ENCODE peak calls at places on chromosome 21, in nine cellular contexts. F is psoas muscle, C is mammary epithelial cell, O is fibroblast of mammary gland, A is HFF-Myc, R is endothelial cell, S is GM06990, N is RWPE1, W is mesothelial cell of epicardium. Z is an unnamed sample.

GRCh38 chr21:35368326-35368725 is 319.2 kb upstream of the RUNX1 start:
- DNase-seq in F (no peak), R (no peak), O (no peak), N (no peak), C (peak), A (no peak), W (no peak), S (no peak), Z (no peak)

GRCh38 chr21:33644383-33645074 is 2.2 kb downstream of the ITSN1 start:
- DNase-seq in A (no peak), F (no peak), S (no peak), N (peak), O (peak), C (no peak), W (no peak), R (no peak), Z (no peak)

GRCh38 chr21:27739187-27739586 is 772.3 kb upstream of the ADAMTS5 start:
- DNase-seq in O (no peak), A (no peak), C (no peak), F (no peak), N (no peak), S (no peak), W (no peak), R (no peak), Z (no peak)

GRCh38 chr21:36079671-36080070 is 9.8 kb downstream of the CBR1 start:
- DNase-seq in A (no peak), R (no peak), W (no peak), F (no peak), C (no peak), N (no peak), S (no peak), O (no peak), Z (no peak)

GRCh38 chr21:46355161-46356004 is 31.4 kb downstream of the PCNT start:
- DNase-seq in N (no peak), C (no peak), F (peak), A (no peak), R (no peak), S (no peak), O (no peak), W (no peak), Z (no peak)

GRCh38 chr21:35088235-35088865 is 39.2 kb upstream of the RUNX1 start:
- DNase-seq in O (no peak), F (no peak), A (no peak), N (no peak), S (no peak), R (no peak), C (no peak), W (no peak), Z (no peak)

GRCh38 chr21:16002872-16003466 is 273.2 kb downstream of the USP25 start:
- DNase-seq in A (peak), O (peak), W (no peak), C (no peak), N (peak), R (no peak), F (no peak), S (no peak), Z (no peak)

GRCh38 chr21:33769057-33769456 is 126.8 kb downstream of the ITSN1 start:
- DNase-seq in A (no peak), R (no peak), S (no peak), C (no peak), N (no peak), F (no peak), W (no peak), O (no peak), Z (no peak)

GRCh38 chr21:39238275-39238674 is 55.0 kb upstream of the PSMG1 start:
- DNase-seq in N (no peak), S (no peak), O (no peak), C (no peak), R (no peak), F (no peak), A (no peak), W (no peak), Z (no peak)

GRCh38 chr21:45871616-45872236 is 109.8 kb upstream of the COL6A1 start:
- DNase-seq in W (no peak), R (no peak), F (peak), S (no peak), N (no peak), C (no peak), A (no peak), O (no peak), Z (no peak)

GRCh38 chr21:26570203-26570602 is 2.9 kb downstream of the CYYR1 start:
- DNase-seq in S (no peak), O (no peak), W (no peak), R (peak), F (no peak), N (no peak), A (no peak), C (no peak), Z (no peak)

GRCh38 chr21:46078322-46078981 is 19.5 kb upstream of the COL6A2 start:
- DNase-seq in N (no peak), W (no peak), O (peak), R (no peak), A (no peak), S (no peak), C (no peak), F (peak), Z (no peak)

GRCh38 chr21:34022557-34023335 is 50.6 kb upstream of the MRPS6 start:
- DNase-seq in W (no peak), R (no peak), O (no peak), C (no peak), F (no peak), S (peak), A (no peak), N (no peak), Z (no peak)

GRCh38 chr21:33286076-33286475 is 19.9 kb downstream of the IL10RB start:
- DNase-seq in O (no peak), F (no peak), C (no peak), S (no peak), N (no peak), A (no peak), R (no peak), W (no peak), Z (no peak)

GRCh38 chr21:39511102-39511501 is 59.3 kb downstream of the SH3BGR start:
- DNase-seq in W (no peak), N (no peak), R (no peak), F (no peak), C (no peak), O (no peak), A (no peak), S (no peak), Z (no peak)

GRCh38 chr21:22019766-22020165 is 1021.6 kb downstream of the NCAM2 start:
- DNase-seq in A (no peak), N (no peak), O (no peak), W (no peak), F (no peak), C (no peak), R (no peak), S (no peak), Z (no peak)

GRCh38 chr21:26845066-26845749 is at the start of gene ADAMTS1:
- DNase-seq in W (peak), N (peak), R (peak), F (peak), A (no peak), C (peak), S (no peak), O (peak), Z (peak)

DNA sequence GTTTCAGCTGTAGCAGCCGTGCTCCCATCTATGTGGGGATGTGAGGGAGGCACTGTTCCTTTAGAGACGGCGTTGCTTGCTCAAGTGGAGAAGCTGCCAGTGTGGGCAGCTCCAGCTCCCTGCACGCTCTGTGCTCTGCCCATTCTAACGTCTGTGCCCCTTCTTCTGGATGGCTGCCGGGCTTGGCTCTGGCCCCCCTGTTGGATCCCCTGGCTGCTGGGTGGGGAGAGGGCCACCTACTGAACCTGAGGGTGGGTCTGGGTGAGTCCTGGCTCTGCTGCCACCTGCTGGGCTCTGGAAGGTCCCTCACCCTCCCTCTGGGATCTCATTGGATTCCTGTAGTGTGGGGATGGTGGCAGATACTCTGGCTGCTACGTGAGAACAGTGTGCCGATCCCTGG is 5.0 kb downstream of the PFKL start:
- DNase-seq in W (peak), O (peak), S (no peak), C (no peak), R (peak), F (no peak), A (no peak), N (peak), Z (peak)
- TF ChIP-seq CTCF in W (peak), O (peak), S (peak), C (peak), R (peak), F (peak), A (peak), N (peak), Z (peak)

GRCh38 chr21:37460196-37460595 is 93.6 kb downstream of the DYRK1A start:
- DNase-seq in C (no peak), S (no peak), W (no peak), F (no peak), O (no peak), A (no peak), N (no peak), R (peak), Z (peak)

GRCh38 chr21:37462087-37462861 is 95.7 kb downstream of the DYRK1A start:
- DNase-seq in N (no peak), A (no peak), F (no peak), O (no peak), C (no peak), R (no peak), W (no peak), S (no peak), Z (no peak)

GRCh38 chr21:37461494-37461893 is 94.9 kb downstream of the DYRK1A start:
- DNase-seq in N (no peak), S (no peak), F (no peak), A (no peak), W (no peak), C (no peak), O (no peak), R (no peak), Z (no peak)

GRCh38 chr21:37459575-37459974 is 93.0 kb downstream of the DYRK1A start:
- DNase-seq in S (no peak), R (no peak), O (peak), A (no peak), C (no peak), F (no peak), N (peak), W (no peak), Z (no peak)

DNA sequence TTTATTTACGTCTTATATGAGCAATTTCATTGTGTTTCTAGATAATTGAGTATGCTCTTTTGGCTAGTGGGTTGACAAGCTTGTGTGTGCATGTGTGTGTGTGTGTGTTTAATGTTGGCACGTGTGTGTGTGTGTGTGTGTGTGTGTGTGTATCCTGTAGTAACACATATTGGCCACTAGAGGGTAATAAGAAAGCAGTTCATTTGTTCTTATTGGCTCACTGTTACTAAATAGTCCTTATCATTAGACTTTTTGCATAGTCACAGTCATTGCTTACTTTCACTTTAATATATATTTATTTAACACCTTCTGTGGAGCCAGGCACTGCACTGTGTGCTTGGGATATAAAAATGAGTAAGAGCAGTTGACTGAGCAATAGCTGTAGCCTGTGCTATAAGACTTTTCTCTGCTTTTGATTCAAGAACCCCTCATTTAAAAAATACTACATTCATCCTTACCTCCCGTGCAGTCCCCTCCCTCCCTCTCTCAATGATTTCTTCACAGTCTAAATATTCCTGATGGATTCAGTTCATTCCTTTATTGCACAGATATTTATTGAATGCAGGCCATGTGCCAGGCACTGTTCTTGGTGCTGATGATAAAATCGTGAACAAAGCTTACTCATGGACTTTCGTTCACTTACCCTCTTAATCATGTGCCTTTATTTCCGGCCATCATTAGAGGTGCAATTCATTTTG is 96.7 kb downstream of the DYRK1A start:
- DNase-seq in F (no peak), S (peak), A (peak), C (peak), W (no peak), N (peak), R (no peak), O (peak), Z (no peak)
- TF ChIP-seq CTCF in F (peak), S (peak), A (peak), C (peak), W (peak), N (peak), R (peak), O (peak), Z (peak)

DNA sequence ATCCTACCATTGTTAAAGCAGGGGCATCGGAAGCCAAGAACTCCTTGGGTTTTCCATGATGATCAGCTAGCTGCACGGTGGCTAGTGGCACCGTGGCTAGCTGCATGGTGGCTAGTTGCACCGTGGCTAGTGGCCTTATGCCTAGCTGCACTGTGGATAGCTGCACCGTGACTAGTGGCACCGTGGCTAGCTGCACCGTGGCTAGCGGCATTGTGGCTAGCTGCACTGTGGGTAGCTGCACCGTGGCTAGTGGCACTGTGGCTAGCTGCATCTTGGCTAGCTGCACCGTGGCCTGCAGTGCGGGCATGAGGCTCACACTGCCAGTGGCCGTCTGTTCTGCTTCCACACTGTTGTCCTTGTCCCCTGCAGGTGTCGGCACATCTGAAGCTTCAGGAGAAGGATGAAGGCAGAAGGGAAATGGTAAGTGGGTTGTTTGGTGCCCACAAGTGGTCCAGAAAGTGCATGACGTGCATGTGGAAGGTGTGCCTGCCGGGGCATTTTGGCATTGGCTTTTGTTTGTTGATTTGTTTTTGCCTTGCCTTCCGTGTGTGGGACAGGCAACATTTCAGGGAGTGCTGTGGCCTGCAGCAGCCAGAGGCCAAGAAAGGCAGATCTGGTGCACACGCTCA is 38.6 kb downstream of the TFF3 start:
- DNase-seq in N (no peak), A (no peak), F (no peak), R (no peak), W (no peak), S (no peak), O (no peak), C (no peak), Z (no peak)
- TF ChIP-seq CTCF in N (no peak), A (no peak), F (no peak), R (no peak), W (no peak), S (no peak), O (no peak), C (peak), Z (no peak)

GRCh38 chr21:44461438-44462089 is 6.3 kb downstream of the LRRC3 start:
- DNase-seq in W (peak), R (peak), C (no peak), O (no peak), N (no peak), S (no peak), F (no peak), A (no peak), Z (no peak)
- TF ChIP-seq CTCF in W (no peak), R (peak), C (no peak), O (no peak), N (no peak), S (no peak), F (peak), A (peak), Z (no peak)

GRCh38 chr21:31683029-31683428 is 23.5 kb downstream of the SOD1 start:
- DNase-seq in A (no peak), O (no peak), R (no peak), C (no peak), F (no peak), W (no peak), S (no peak), N (peak), Z (no peak)
- TF ChIP-seq CTCF in A (no peak), O (no peak), R (no peak), C (no peak), F (peak), W (no peak), S (no peak), N (no peak), Z (no peak)

GRCh38 chr21:31663584-31664249 is 4.2 kb downstream of the SOD1 start:
- DNase-seq in F (no peak), S (no peak), R (no peak), C (no peak), O (no peak), A (no peak), N (no peak), W (no peak), Z (no peak)

GRCh38 chr21:31660134-31660565 is 657 bp downstream of the SOD1 start:
- DNase-seq in N (peak), F (no peak), A (no peak), R (peak), W (peak), S (peak), C (peak), O (no peak), Z (peak)

GRCh38 chr21:31656199-31657095 is 3.0 kb upstream of the SOD1 start:
- DNase-seq in S (no peak), O (peak), R (no peak), W (no peak), N (no peak), C (peak), F (no peak), A (no peak), Z (no peak)

GRCh38 chr21:31658053-31658452 is 1.4 kb upstream of the SOD1 start:
- DNase-seq in R (no peak), O (no peak), N (no peak), A (no peak), S (no peak), F (no peak), C (no peak), W (no peak), Z (no peak)

GRCh38 chr21:31659286-31660133 is at the start of gene SOD1:
- DNase-seq in A (peak), C (peak), R (peak), F (peak), O (peak), N (peak), W (peak), S (peak), Z (peak)
- TF ChIP-seq CTCF in A (no peak), C (no peak), R (no peak), F (peak), O (no peak), N (no peak), W (no peak), S (no peak), Z (peak)

GRCh38 chr21:41075668-41076463 is 92.1 kb upstream of the BACE2 start:
- DNase-seq in S (no peak), C (no peak), W (no peak), A (no peak), N (no peak), F (no peak), O (no peak), R (no peak), Z (no peak)

GRCh38 chr21:41074607-41075184 is 93.3 kb upstream of the BACE2 start:
- DNase-seq in O (no peak), N (no peak), W (no peak), R (no peak), C (no peak), A (no peak), S (no peak), F (no peak), Z (no peak)

GRCh38 chr21:41069305-41069642 is 98.7 kb upstream of the BACE2 start:
- DNase-seq in N (no peak), A (no peak), C (no peak), O (no peak), W (no peak), F (no peak), S (no peak), R (no peak), Z (no peak)

GRCh38 chr21:41068411-41069304 is 99.3 kb upstream of the BACE2 start:
- DNase-seq in R (peak), O (peak), C (peak), W (peak), A (peak), N (peak), S (peak), F (peak), Z (peak)

GRCh38 chr21:41071410-41071809 is 96.5 kb upstream of the BACE2 start:
- DNase-seq in C (no peak), W (no peak), F (no peak), A (no peak), O (no peak), R (peak), S (no peak), N (no peak), Z (peak)
- TF ChIP-seq CTCF in C (no peak), W (no peak), F (no peak), A (peak), O (no peak), R (no peak), S (no peak), N (no peak), Z (peak)

GRCh38 chr21:30129246-30129645 is 37.4 kb downstream of the CLDN17 start:
- DNase-seq in C (no peak), N (no peak), W (no peak), O (no peak), R (no peak), A (no peak), F (no peak), S (no peak), Z (no peak)

GRCh38 chr21:30126575-30126974 is 40.0 kb downstream of the CLDN17 start:
- DNase-seq in S (no peak), W (no peak), F (no peak), R (no peak), O (no peak), C (peak), N (peak), A (no peak), Z (no peak)
- TF ChIP-seq CTCF in S (no peak), W (no peak), F (no peak), R (no peak), O (no peak), C (no peak), N (peak), A (no peak), Z (no peak)

GRCh38 chr21:37873655-37874054 is 42.6 kb downstream of the KCNJ6 start:
- DNase-seq in S (no peak), A (no peak), R (no peak), N (no peak), W (no peak), C (no peak), F (no peak), O (no peak), Z (no peak)
- TF ChIP-seq CTCF in S (no peak), A (no peak), R (no peak), N (no peak), W (no peak), C (no peak), F (no peak), O (peak), Z (no peak)

DNA sequence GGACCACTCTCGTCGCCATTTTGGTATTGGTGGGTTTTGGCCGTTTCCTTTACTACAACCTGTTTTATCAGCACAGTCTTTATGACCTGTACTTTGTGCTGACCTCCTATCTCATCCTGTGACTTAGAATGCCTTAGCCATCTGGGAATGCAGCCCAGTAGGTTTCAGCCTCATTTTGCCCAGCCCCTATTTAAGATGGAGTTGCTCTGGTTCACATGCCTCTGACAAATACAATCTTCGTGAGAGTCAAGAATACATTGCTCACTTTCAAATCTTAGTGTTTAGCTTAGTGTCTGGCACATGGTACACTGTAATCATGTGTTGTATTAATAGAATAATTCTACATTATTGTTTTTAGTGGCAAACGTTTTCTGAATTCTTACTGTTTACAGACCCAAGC is 88.9 kb downstream of the BACH1 start:
- DNase-seq in R (no peak), A (no peak), W (no peak), F (no peak), S (no peak), N (no peak), O (no peak), C (no peak), Z (no peak)
- TF ChIP-seq CTCF in R (no peak), A (no peak), W (no peak), F (no peak), S (no peak), N (no peak), O (no peak), C (no peak), Z (no peak)